ENCODE peak calls at places on chromosomes 2 and 18, in seven cellular contexts. One of them, this sample, is unnamed.

GRCh38 chr18:7945882-7946281 is 378.8 kb downstream of the PTPRM start:
- DNase-seq in A549: peak; percentile 87
- DNase-seq in body of pancreas: no peak
- DNase-seq in HCT116: no peak
- DNase-seq in tibial nerve: no peak
- DNase-seq in AG10803: peak; percentile 93
- DNase-seq in GM12878: no peak
- DNase-seq in this sample: peak; percentile 54

GRCh38 chr2:106117882-106118684 is 76.0 kb downstream of the UXS1 start:
- DNase-seq in A549: no peak
- DNase-seq in body of pancreas: no peak
- DNase-seq in HCT116: no peak
- DNase-seq in tibial nerve: no peak
- DNase-seq in AG10803: no peak
- DNase-seq in GM12878: no peak
- DNase-seq in this sample: no peak

GRCh38 chr2:50529600-50530218 is 502.2 kb downstream of the NRXN1 start:
- DNase-seq in A549: peak; percentile 41
- DNase-seq in body of pancreas: peak; percentile 4
- DNase-seq in HCT116: peak; percentile 43
- DNase-seq in tibial nerve: no peak
- DNase-seq in AG10803: peak; percentile 42
- DNase-seq in GM12878: no peak
- DNase-seq in this sample: peak; percentile 36

GRCh38 chr2:61426267-61426897 is 44.5 kb downstream of the USP34 start:
- DNase-seq in A549: peak; percentile 80
- DNase-seq in body of pancreas: peak; percentile 57
- DNase-seq in HCT116: peak; percentile 33
- DNase-seq in tibial nerve: no peak
- DNase-seq in AG10803: no peak
- DNase-seq in GM12878: no peak
- DNase-seq in this sample: no peak

GRCh38 chr2:3172265-3172935 is 205.2 kb downstream of the EIPR1 start:
- DNase-seq in A549: no peak
- DNase-seq in body of pancreas: no peak
- DNase-seq in HCT116: no peak
- DNase-seq in tibial nerve: no peak
- DNase-seq in AG10803: no peak
- DNase-seq in GM12878: no peak
- DNase-seq in this sample: no peak

GRCh38 chr2:55524884-55525437 is 5.4 kb downstream of the CFAP36 start:
- DNase-seq in A549: no peak
- DNase-seq in body of pancreas: peak; percentile 59
- DNase-seq in HCT116: no peak
- DNase-seq in tibial nerve: no peak
- DNase-seq in AG10803: no peak
- DNase-seq in GM12878: no peak
- DNase-seq in this sample: no peak

GRCh38 chr2:135986507-135986906 is 1.1 kb upstream of the DARS1 start:
- DNase-seq in A549: no peak
- DNase-seq in body of pancreas: no peak
- DNase-seq in HCT116: no peak
- DNase-seq in tibial nerve: no peak
- DNase-seq in AG10803: no peak
- DNase-seq in GM12878: no peak
- DNase-seq in this sample: no peak

GRCh38 chr2:29322011-29322410 is 206.8 kb downstream of the CLIP4 start:
- DNase-seq in A549: no peak
- DNase-seq in body of pancreas: no peak
- DNase-seq in HCT116: no peak
- DNase-seq in tibial nerve: no peak
- DNase-seq in AG10803: peak; percentile 22
- DNase-seq in GM12878: no peak
- DNase-seq in this sample: no peak

GRCh38 chr18:27223570-27224340 is 38.6 kb upstream of the CHST9 start:
- DNase-seq in A549: no peak
- DNase-seq in body of pancreas: no peak
- DNase-seq in HCT116: no peak
- DNase-seq in tibial nerve: no peak
- DNase-seq in AG10803: no peak
- DNase-seq in GM12878: no peak
- DNase-seq in this sample: no peak

GRCh38 chr2:229041691-229042090 is 229.4 kb downstream of the PID1 start:
- DNase-seq in A549: no peak
- DNase-seq in body of pancreas: no peak
- DNase-seq in HCT116: no peak
- DNase-seq in tibial nerve: no peak
- DNase-seq in AG10803: no peak
- DNase-seq in GM12878: no peak
- DNase-seq in this sample: no peak

GRCh38 chr2:8394131-8394530 is 287.7 kb upstream of the ID2 start:
- DNase-seq in A549: no peak
- DNase-seq in body of pancreas: no peak
- DNase-seq in HCT116: no peak
- DNase-seq in tibial nerve: no peak
- DNase-seq in AG10803: no peak
- DNase-seq in GM12878: no peak
- DNase-seq in this sample: no peak

GRCh38 chr2:229445501-229446294 is 174.6 kb upstream of the PID1 start:
- DNase-seq in A549: peak; percentile 13
- DNase-seq in body of pancreas: peak; percentile 26
- DNase-seq in HCT116: no peak
- DNase-seq in tibial nerve: peak; percentile 58
- DNase-seq in AG10803: peak; percentile 63
- DNase-seq in GM12878: no peak
- DNase-seq in this sample: peak; percentile 20

GRCh38 chr2:223980397-223980735 is 23.1 kb downstream of the MRPL44 start:
- DNase-seq in A549: no peak
- DNase-seq in body of pancreas: no peak
- DNase-seq in HCT116: no peak
- DNase-seq in tibial nerve: no peak
- DNase-seq in AG10803: no peak
- DNase-seq in GM12878: no peak
- DNase-seq in this sample: no peak

GRCh38 chr2:37232131-37232933 is 874 bp downstream of the NDUFAF7 start:
- DNase-seq in A549: peak; percentile 21
- DNase-seq in body of pancreas: no peak
- DNase-seq in HCT116: no peak
- DNase-seq in tibial nerve: peak; percentile 7
- DNase-seq in AG10803: peak; percentile 70
- DNase-seq in GM12878: no peak
- DNase-seq in this sample: no peak

GRCh38 chr2:36438454-36438977 is 82.9 kb downstream of the CRIM1 start:
- DNase-seq in A549: peak; percentile 73
- DNase-seq in body of pancreas: no peak
- DNase-seq in HCT116: peak; percentile 43
- DNase-seq in tibial nerve: no peak
- DNase-seq in AG10803: peak; percentile 97
- DNase-seq in GM12878: no peak
- DNase-seq in this sample: peak; percentile 86

GRCh38 chr2:215967590-215968373 is 45.6 kb downstream of the MREG start:
- DNase-seq in A549: no peak
- DNase-seq in body of pancreas: no peak
- DNase-seq in HCT116: no peak
- DNase-seq in tibial nerve: no peak
- DNase-seq in AG10803: no peak
- DNase-seq in GM12878: no peak
- DNase-seq in this sample: no peak

GRCh38 chr2:118940008-118940407 is 2.0 kb upstream of the MARCO start:
- DNase-seq in A549: no peak
- DNase-seq in body of pancreas: no peak
- DNase-seq in HCT116: no peak
- DNase-seq in tibial nerve: no peak
- DNase-seq in AG10803: no peak
- DNase-seq in GM12878: no peak
- DNase-seq in this sample: no peak

GRCh38 chr2:20093263-20094141 is 42.1 kb upstream of the LAPTM4A start:
- DNase-seq in A549: peak; percentile 78
- DNase-seq in body of pancreas: peak; percentile 82
- DNase-seq in HCT116: peak; percentile 48
- DNase-seq in tibial nerve: peak; percentile 77
- DNase-seq in AG10803: peak; percentile 80
- DNase-seq in GM12878: no peak
- DNase-seq in this sample: peak; percentile 73

GRCh38 chr18:685438-685837 is 27.0 kb downstream of the ENOSF1 start:
- DNase-seq in A549: peak; percentile 20
- DNase-seq in body of pancreas: no peak
- DNase-seq in HCT116: peak; percentile 13
- DNase-seq in tibial nerve: no peak
- DNase-seq in AG10803: no peak
- DNase-seq in GM12878: no peak
- DNase-seq in this sample: no peak

DNA sequence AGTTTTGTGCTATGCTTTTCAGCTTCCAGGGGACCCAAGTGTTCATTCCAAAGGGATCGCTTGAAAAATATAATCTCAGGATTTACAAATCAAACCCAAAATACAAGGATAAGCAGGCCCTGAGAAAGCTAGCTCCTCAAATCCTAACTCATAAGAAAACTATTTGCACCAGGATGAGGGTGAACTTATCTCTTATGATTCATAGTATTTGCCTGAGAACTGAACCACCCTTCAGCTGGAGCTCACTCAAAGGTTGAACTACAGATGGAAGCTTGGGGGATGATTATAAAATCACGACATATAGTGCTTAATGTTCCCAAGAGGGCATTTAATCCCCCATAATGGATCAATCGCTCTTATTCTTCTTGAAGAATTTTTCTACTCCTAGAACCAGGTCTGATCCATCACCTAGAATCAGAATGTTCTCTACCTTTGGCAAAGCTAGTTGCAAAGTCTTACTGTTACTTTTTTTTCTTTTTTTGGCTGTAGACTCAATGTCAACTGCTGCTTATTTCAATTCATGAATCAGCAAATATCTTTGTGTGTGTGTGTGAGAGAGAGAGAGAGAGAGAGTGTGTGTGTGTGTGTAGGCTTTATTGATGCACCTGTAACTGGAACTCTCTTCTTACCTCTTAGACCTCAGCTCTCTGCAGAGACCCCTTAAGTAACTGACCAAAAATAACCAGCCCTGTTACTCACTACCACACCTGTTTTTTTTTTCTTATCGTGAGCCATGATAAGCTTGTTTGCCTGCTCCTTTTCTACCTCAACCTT is 44.8 kb downstream of the ARL4C start:
- DNase-seq in A549: peak; percentile 63
- DNase-seq in body of pancreas: no peak
- DNase-seq in HCT116: no peak
- DNase-seq in tibial nerve: no peak
- DNase-seq in AG10803: peak; percentile 92
- DNase-seq in GM12878: no peak
- DNase-seq in this sample: peak; percentile 64
- TF ChIP-seq CTCF in A549: no peak
- TF ChIP-seq CTCF in body of pancreas: no peak
- TF ChIP-seq CTCF in HCT116: no peak
- TF ChIP-seq CTCF in tibial nerve: no peak
- TF ChIP-seq CTCF in AG10803: no peak
- TF ChIP-seq CTCF in GM12878: no peak
- TF ChIP-seq CTCF in this sample: no peak

GRCh38 chr18:11994346-11994707 is 13.0 kb downstream of the IMPA2 start:
- DNase-seq in A549: peak; percentile 62
- DNase-seq in body of pancreas: peak; percentile 70
- DNase-seq in HCT116: no peak
- DNase-seq in tibial nerve: no peak
- DNase-seq in AG10803: peak; percentile 82
- DNase-seq in GM12878: no peak
- DNase-seq in this sample: no peak
- H3K4me3 ChIP-seq in A549: peak overlapping the region; percentile 19
- H3K4me3 ChIP-seq in body of pancreas: no peak overlapping the region
- H3K4me3 ChIP-seq in HCT116: no peak overlapping the region
- H3K4me3 ChIP-seq in tibial nerve: no peak overlapping the region
- H3K4me3 ChIP-seq in AG10803: no peak overlapping the region
- H3K4me3 ChIP-seq in GM12878: no peak overlapping the region
- H3K4me3 ChIP-seq in this sample: no peak overlapping the region

GRCh38 chr2:46327627-46328026 is 30.4 kb downstream of the EPAS1 start:
- DNase-seq in A549: no peak
- DNase-seq in body of pancreas: no peak
- DNase-seq in HCT116: no peak
- DNase-seq in tibial nerve: no peak
- DNase-seq in AG10803: no peak
- DNase-seq in GM12878: no peak
- DNase-seq in this sample: no peak
- TF ChIP-seq CTCF in A549: peak; percentile 26
- TF ChIP-seq CTCF in body of pancreas: no peak
- TF ChIP-seq CTCF in HCT116: peak; percentile 25
- TF ChIP-seq CTCF in tibial nerve: no peak
- TF ChIP-seq CTCF in AG10803: no peak
- TF ChIP-seq CTCF in GM12878: peak; percentile 29
- TF ChIP-seq CTCF in this sample: peak; percentile 6

DNA sequence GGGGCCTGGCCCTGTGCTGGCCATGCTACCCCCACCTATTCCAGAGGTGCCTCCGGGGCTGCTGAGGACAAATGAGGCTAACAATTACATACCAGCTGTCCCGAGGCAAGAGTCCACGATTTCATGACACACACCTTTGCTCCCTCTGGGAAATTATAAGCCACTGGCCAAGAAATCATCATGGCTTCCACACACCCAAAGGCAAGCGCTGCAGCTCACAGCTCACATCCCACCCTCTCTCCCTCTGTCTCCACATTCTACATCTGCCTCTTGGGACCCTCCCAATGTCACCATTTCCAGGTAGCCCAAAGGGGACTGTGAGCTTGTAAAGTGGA is 134.4 kb downstream of the HDAC4 start:
- DNase-seq in A549: no peak
- DNase-seq in body of pancreas: no peak
- DNase-seq in HCT116: no peak
- DNase-seq in tibial nerve: no peak
- DNase-seq in AG10803: no peak
- DNase-seq in GM12878: no peak
- DNase-seq in this sample: no peak
- H3K4me3 ChIP-seq in A549: no peak overlapping the region
- H3K4me3 ChIP-seq in body of pancreas: no peak overlapping the region
- H3K4me3 ChIP-seq in HCT116: no peak overlapping the region
- H3K4me3 ChIP-seq in tibial nerve: no peak overlapping the region
- H3K4me3 ChIP-seq in AG10803: no peak overlapping the region
- H3K4me3 ChIP-seq in GM12878: no peak overlapping the region
- H3K4me3 ChIP-seq in this sample: no peak overlapping the region

This sample was measured in astrocyte of the cerebellum.